ENCODE peak calls at places on chromosome 3, in eight cellular contexts. V, L, B, I, G, M, X and W are unnamed samples.
A peak's percentile ranks its signal among the peaks of the same experiment; 100 is the strongest.

GRCh38 chr3:136044980-136045745 is 79.6 kb downstream of the PPP2R3A start:
- DNase-seq in V (no peak), M (no peak), G (peak; percentile 20), X (no peak), B (no peak), I (no peak), L (no peak), W (no peak)

GRCh38 chr3:38354588-38355344 is 8.2 kb downstream of the XYLB start:
- DNase-seq in I (no peak), V (no peak), M (peak; percentile 45), X (no peak), G (no peak), L (no peak), B (no peak), W (no peak)

GRCh38 chr3:197811343-197811742 is 20.3 kb downstream of the LRCH3 start:
- DNase-seq in M (no peak), G (no peak), L (peak; percentile 75), V (no peak), I (no peak), X (peak; percentile 76), B (no peak), W (no peak)

GRCh38 chr3:61796088-61796680 is 234.8 kb downstream of the PTPRG start:
- DNase-seq in M (no peak), G (no peak), B (no peak), X (no peak), L (no peak), V (no peak), I (no peak), W (no peak)

GRCh38 chr3:146498002-146498736 is 28.8 kb upstream of the PLSCR2 start:
- DNase-seq in X (no peak), M (no peak), G (no peak), I (no peak), L (no peak), B (no peak), V (no peak), W (no peak)

GRCh38 chr3:49191741-49192140 is 20.3 kb downstream of the KLHDC8B start:
- DNase-seq in M (no peak), L (no peak), B (no peak), I (no peak), X (no peak), G (no peak), V (no peak), W (no peak)

GRCh38 chr3:106206165-106206564 is 337.4 kb upstream of the CBLB start:
- DNase-seq in X (no peak), B (no peak), M (no peak), L (no peak), V (no peak), I (no peak), G (no peak), W (no peak)

GRCh38 chr3:49906004-49906860 is 2.6 kb upstream of the MST1R start:
- DNase-seq in G (peak; percentile 85), I (peak; percentile 55), X (peak; percentile 31), L (no peak), B (peak; percentile 33), M (peak; percentile 77), V (peak; percentile 84), W (peak; percentile 40)

GRCh38 chr3:173653781-173654180 is 256.2 kb downstream of the NLGN1 start:
- DNase-seq in I (no peak), B (no peak), X (no peak), G (no peak), M (no peak), V (no peak), L (no peak), W (no peak)

GRCh38 chr3:123624302-123624701 is 39.4 kb upstream of the HACD2 start:
- DNase-seq in X (no peak), G (no peak), M (no peak), B (no peak), V (peak; percentile 34), I (no peak), L (no peak), W (no peak)

GRCh38 chr3:194130807-194131589 is 5.0 kb upstream of the HES1 start:
- DNase-seq in I (no peak), V (no peak), X (no peak), M (peak; percentile 70), L (no peak), G (no peak), B (peak; percentile 94), W (peak; percentile 56)

GRCh38 chr3:142534543-142534942 is 44.0 kb downstream of the ATR start:
- DNase-seq in M (no peak), L (no peak), V (no peak), B (no peak), I (no peak), G (no peak), X (no peak), W (no peak)

GRCh38 chr3:123776383-123776782 is 107.7 kb downstream of the MYLK start:
- DNase-seq in I (no peak), G (no peak), V (no peak), X (no peak), L (no peak), B (no peak), M (no peak), W (no peak)

GRCh38 chr3:140717915-140718314 is 40.1 kb downstream of the TRIM42 start:
- DNase-seq in B (no peak), G (no peak), L (no peak), V (no peak), X (no peak), M (no peak), I (no peak), W (no peak)

GRCh38 chr3:184687363-184688049 is 24.4 kb downstream of the MAGEF1 start:
- DNase-seq in M (no peak), L (peak; percentile 79), B (no peak), X (no peak), G (peak; percentile 88), V (no peak), I (no peak), W (no peak)

GRCh38 chr3:126114406-126115386 is 30.8 kb upstream of the SLC41A3 start:
- DNase-seq in G (no peak), I (no peak), X (no peak), M (peak; percentile 21), L (peak; percentile 44), V (no peak), B (no peak), W (no peak)

GRCh38 chr3:158731938-158732855 is at the start of gene RARRES1:
- DNase-seq in M (peak; percentile 70), X (peak; percentile 62), I (no peak), L (peak; percentile 87), V (no peak), B (no peak), G (peak; percentile 94), W (peak; percentile 61)
- TF ChIP-seq POLR2A in M (no peak), X (peak; percentile 27), I (no peak), L (no peak), V (no peak), B (no peak), G (no peak), W (peak; percentile 52)

GRCh38 chr3:108887777-108888176 is 65.2 kb downstream of the TRAT1 start:
- DNase-seq in I (no peak), X (no peak), L (no peak), M (no peak), B (no peak), G (no peak), V (no peak), W (no peak)
- H3K4me1 ChIP-seq in I (no peaks in the 10 kb centered on the region), X (no peaks in the 10 kb centered on the region), L (no peaks in the 10 kb centered on the region), M (no peaks in the 10 kb centered on the region), B (no peaks in the 10 kb centered on the region), G (no peaks in the 10 kb centered on the region), V (no peaks in the 10 kb centered on the region), W (no peaks in the 10 kb centered on the region)

GRCh38 chr3:4986175-4986610 is 7.0 kb downstream of the BHLHE40 start:
- DNase-seq in X (no peak), G (no peak), M (no peak), V (no peak), B (no peak), I (no peak), L (no peak), W (no peak)

GRCh38 chr3:4988815-4989648 is 9.8 kb downstream of the BHLHE40 start:
- DNase-seq in V (peak; percentile 90), I (no peak), G (no peak), X (peak; percentile 25), L (peak; percentile 82), M (no peak), B (no peak), W (peak; percentile 88)

GRCh38 chr3:4987374-4988296 is 8.4 kb downstream of the BHLHE40 start:
- DNase-seq in V (no peak), I (no peak), X (no peak), G (no peak), B (no peak), L (no peak), M (no peak), W (no peak)

GRCh38 chr3:4985330-4986174 is 6.3 kb downstream of the BHLHE40 start:
- DNase-seq in V (no peak), X (peak; percentile 90), L (no peak), B (peak; percentile 83), G (no peak), I (peak; percentile 77), M (no peak), W (peak; percentile 49)

DNA sequence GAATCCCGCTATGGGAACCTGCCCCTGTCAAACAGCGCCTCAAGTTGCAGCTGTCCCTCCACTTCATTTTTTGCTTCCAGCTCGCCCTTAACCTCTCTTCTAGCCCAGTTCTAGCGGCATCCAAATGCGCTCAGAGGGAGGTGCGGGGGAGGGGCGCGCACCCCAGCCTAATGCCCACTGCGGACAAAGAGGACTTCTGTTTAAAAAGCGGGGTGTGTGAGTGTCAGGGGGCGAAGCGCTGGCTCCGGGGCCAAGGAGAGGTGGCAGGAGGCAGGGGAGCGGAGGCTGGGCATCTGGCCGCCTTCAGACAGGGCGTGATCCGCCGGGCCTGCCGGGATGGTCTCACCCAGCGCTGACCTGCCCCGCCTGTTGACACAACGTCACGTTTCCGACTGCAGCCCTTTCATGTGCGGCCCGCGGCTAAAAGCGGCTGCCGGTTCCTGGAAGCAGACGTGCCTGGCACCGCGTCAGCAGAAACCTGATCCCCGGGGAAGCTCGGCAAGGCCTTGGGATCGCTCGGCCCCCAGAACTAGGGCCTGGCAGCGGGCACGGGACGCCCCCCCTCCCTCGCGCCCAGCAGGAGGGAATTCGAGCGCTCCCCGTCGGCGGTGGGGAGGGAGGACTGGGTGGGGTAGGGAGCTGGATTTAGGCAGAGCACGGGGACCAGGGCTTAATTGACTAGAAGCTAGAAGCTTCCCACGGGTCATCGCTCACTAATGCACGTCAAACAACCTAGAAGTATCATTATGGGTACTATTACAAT is 7.6 kb downstream of the BHLHE40 start:
- DNase-seq in V (peak; percentile 87), M (peak; percentile 98), X (peak; percentile 96), G (peak; percentile 95), L (peak; percentile 99), B (peak; percentile 94), I (peak; percentile 98), W (peak; percentile 98)
- TF ChIP-seq POLR2AphosphoS5 in V (peak; percentile 45), M (peak; percentile 99), X (peak; percentile 94), G (peak; percentile 100), L (peak; percentile 90), B (peak; percentile 36), I (peak; percentile 88), W (peak; percentile 97)

DNA sequence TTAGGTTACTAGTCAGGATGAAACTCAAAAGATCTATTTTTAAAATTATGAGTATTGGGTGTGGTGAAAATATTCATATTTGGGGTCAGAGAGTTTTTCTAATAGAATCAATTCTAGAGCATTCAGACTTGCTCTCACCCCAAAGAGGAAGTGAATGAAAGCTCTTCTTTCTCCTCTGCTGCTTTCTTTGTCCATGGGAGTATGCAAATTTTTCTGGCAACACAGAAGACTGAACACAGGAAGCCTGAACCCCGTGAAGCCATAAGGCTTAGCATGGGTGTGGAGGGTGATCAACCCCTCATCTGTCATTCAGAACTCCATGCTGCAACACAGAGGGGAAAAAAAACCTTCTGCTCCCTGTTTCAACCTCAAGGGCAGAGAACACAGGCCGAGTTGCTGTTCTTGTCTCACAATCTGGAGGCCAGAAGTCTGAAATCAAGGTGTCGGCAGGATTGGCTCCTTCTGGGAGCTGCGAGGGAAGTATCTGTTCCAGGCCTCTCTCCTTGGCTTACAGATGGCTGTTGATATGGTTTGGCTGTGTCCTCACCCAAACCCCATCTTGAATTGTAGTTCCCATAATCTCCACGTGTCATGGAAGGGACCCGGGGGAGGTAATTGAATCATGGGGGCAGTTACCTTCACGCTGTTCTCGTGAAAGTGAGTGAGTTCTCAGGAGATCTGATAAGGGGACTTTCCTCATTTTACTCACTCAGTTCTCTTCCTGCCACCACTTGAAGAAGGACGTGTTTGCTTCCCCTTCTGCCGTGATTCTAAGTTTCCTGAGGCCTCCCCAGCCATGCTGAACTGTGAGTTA is 33.7 kb upstream of the CD47 start:
- DNase-seq in B (no peak), V (peak; percentile 25), I (no peak), G (no peak), X (no peak), L (no peak), M (no peak), W (no peak)
- TF ChIP-seq POLR2A in B (no peak), V (peak; percentile 50), I (no peak), G (no peak), X (no peak), L (no peak), M (no peak), W (no peak)